ENCODE peak calls at places on chromosomes 12 and 14, in four cellular contexts. F, I, T and E are unnamed samples.

GRCh38 chr12:85301054-85301453 is 21.0 kb downstream of the ALX1 start:
- DNase-seq in F (no peak), I (no peak), T (no peak), E (no peak)

GRCh38 chr12:72612171-72612570 is 340.0 kb downstream of the TRHDE start:
- DNase-seq in F (peak), I (no peak), T (no peak), E (no peak)

GRCh38 chr12:45866299-45866698 is 124.1 kb downstream of the SCAF11 start:
- DNase-seq in F (no peak), I (no peak), T (no peak), E (no peak)

GRCh38 chr14:36524220-36524837 is 4.3 kb upstream of the NKX2-1 start:
- DNase-seq in F (no peak), I (no peak), T (no peak), E (no peak)

GRCh38 chr14:58836303-58836702 is 198.5 kb downstream of the DACT1 start:
- DNase-seq in F (no peak), I (no peak), T (no peak), E (no peak)

GRCh38 chr12:104171785-104172563 is 34.0 kb upstream of the NFYB start:
- DNase-seq in F (peak), I (no peak), T (no peak), E (no peak)

GRCh38 chr14:105055334-105055733 is 9.9 kb downstream of the GPR132 start:
- DNase-seq in F (no peak), I (no peak), T (no peak), E (no peak)

GRCh38 chr12:53696285-53696654 is 20.4 kb upstream of the ATP5MC2 start:
- DNase-seq in F (peak), I (peak), T (peak), E (peak)

GRCh38 chr12:45962553-45963325 is 27.6 kb downstream of the SCAF11 start:
- DNase-seq in F (no peak), I (no peak), T (no peak), E (no peak)

GRCh38 chr12:22043943-22044342 is 2.1 kb upstream of the CMAS start:
- DNase-seq in F (no peak), I (no peak), T (no peak), E (no peak)

GRCh38 chr14:77220246-77221017 is 38.8 kb downstream of the TMEM63C start:
- DNase-seq in F (no peak), I (no peak), T (no peak), E (no peak)

GRCh38 chr12:59716049-59716448 is 120.2 kb downstream of the SLC16A7 start:
- DNase-seq in F (no peak), I (no peak), T (no peak), E (no peak)

GRCh38 chr14:35877276-35877675 is 51.1 kb downstream of the BRMS1L start:
- DNase-seq in F (no peak), I (peak), T (no peak), E (no peak)

GRCh38 chr14:72745546-72745945 is 148.4 kb downstream of the DPF3 start:
- DNase-seq in F (no peak), I (no peak), T (no peak), E (no peak)

GRCh38 chr12:79547735-79548347 is 142.9 kb downstream of the PAWR start:
- DNase-seq in F (peak), I (peak), T (peak), E (peak)

GRCh38 chr14:64611358-64612020 is 61.7 kb downstream of the PPP1R36 start:
- DNase-seq in F (no peak), I (no peak), T (no peak), E (no peak)

GRCh38 chr12:57614948-57615500 is 3.8 kb downstream of the ARHGEF25 start:
- DNase-seq in F (no peak), I (no peak), T (no peak), E (no peak)
- TF ChIP-seq YY1 in F (no peak), I (no peak), T (no peak), E (no peak)

GRCh38 chr12:94147991-94148840 is at the start of gene PLXNC1:
- DNase-seq in F (no peak), I (no peak), T (no peak), E (no peak)
- TF ChIP-seq SUZ12 in F (peak), I (no peak), T (no peak), E (no peak)

GRCh38 chr12:131672941-131673330 is 38.0 kb upstream of the SFSWAP start:
- DNase-seq in F (no peak), I (no peak), T (no peak), E (no peak)
- TF ChIP-seq YY1 in F (no peak), I (no peak), T (no peak), E (no peak)

DNA sequence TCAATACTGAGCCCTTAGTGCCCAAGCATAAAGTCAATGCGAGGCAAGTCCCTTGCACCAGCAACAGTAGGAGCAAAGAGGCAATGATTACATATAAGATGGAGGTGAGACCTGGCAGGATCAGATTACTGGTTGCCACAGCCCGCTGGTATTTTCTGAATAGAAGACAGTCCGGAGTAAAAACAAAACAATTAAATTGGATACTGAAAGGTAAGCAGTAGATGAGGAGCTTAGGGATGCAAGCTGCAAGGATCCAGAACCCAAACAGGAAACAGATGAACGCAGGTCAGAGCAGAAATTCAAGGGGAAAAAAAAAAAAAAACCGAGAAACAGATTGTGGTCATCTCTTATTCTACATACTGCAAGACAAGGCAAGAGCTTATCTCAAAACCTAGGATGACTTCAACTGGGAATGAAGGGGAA is 119.6 kb downstream of the MED13L start:
- DNase-seq in F (no peak), I (no peak), T (no peak), E (no peak)
- TF ChIP-seq SUZ12 in F (no peak), I (no peak), T (no peak), E (no peak)